ENCODE peak calls at places on chromosomes 7 and 10, in five cellular contexts. I is tibial nerve, N is uterus, B is body of pancreas, C is suprapubic skin. F is an unnamed sample.
A peak's percentile ranks its signal among the peaks of the same experiment; 100 is the strongest.

GRCh38 chr10:114990991-114991390 is 53.0 kb downstream of the TRUB1 start:
- DNase-seq in I (no peak), N (no peak), B (no peak), C (no peak), F (no peak)

GRCh38 chr7:69864283-69864682 is 266.0 kb downstream of the AUTS2 start:
- DNase-seq in I (no peak), N (no peak), B (no peak), C (no peak), F (no peak)

GRCh38 chr7:155860461-155860839 is 48.2 kb upstream of the SHH start:
- DNase-seq in I (no peak), N (no peak), B (no peak), C (peak; percentile 43), F (no peak)

GRCh38 chr7:25368599-25368998 is 140.3 kb upstream of the NPVF start:
- DNase-seq in I (no peak), N (no peak), B (no peak), C (no peak), F (no peak)

GRCh38 chr7:26035552-26035951 is 116.4 kb upstream of the NFE2L3 start:
- DNase-seq in I (no peak), N (no peak), B (no peak), C (no peak), F (no peak)

GRCh38 chr7:38448076-38448475 is 174.6 kb upstream of the TARP start:
- DNase-seq in I (no peak), N (no peak), B (no peak), C (no peak), F (no peak)

GRCh38 chr7:94632338-94633024 is 23.5 kb downstream of the SGCE start:
- DNase-seq in I (no peak), N (no peak), B (no peak), C (no peak), F (no peak)

GRCh38 chr7:69880848-69881247 is 282.6 kb downstream of the AUTS2 start:
- DNase-seq in I (no peak), N (no peak), B (no peak), C (no peak), F (no peak)

GRCh38 chr7:81294897-81295515 is 376.2 kb upstream of the SEMA3C start:
- DNase-seq in I (no peak), N (no peak), B (no peak), C (no peak), F (no peak)

GRCh38 chr10:34730726-34731125 is 84.4 kb downstream of the PARD3 start:
- DNase-seq in I (no peak), N (no peak), B (no peak), C (no peak), F (no peak)

GRCh38 chr10:22676435-22676834 is 37.9 kb downstream of the PIP4K2A start:
- DNase-seq in I (no peak), N (no peak), B (no peak), C (no peak), F (no peak)

GRCh38 chr7:132915652-132916051 is 166.2 kb downstream of the CHCHD3 start:
- DNase-seq in I (no peak), N (no peak), B (no peak), C (no peak), F (no peak)

GRCh38 chr10:89518876-89519842 is 16.2 kb downstream of the SLC16A12 start:
- DNase-seq in I (peak; percentile 67), N (peak; percentile 46), B (no peak), C (no peak), F (peak; percentile 41)

GRCh38 chr7:153832160-153832559 is 220.0 kb upstream of the DPP6 start:
- DNase-seq in I (no peak), N (no peak), B (peak; percentile 19), C (no peak), F (no peak)

GRCh38 chr7:85554294-85554877 is 367.5 kb upstream of the SEMA3D start:
- DNase-seq in I (peak; percentile 27), N (no peak), B (peak; percentile 4), C (no peak), F (no peak)

GRCh38 chr10:80530251-80530650 is 7.5 kb upstream of the SH2D4B start:
- DNase-seq in I (no peak), N (no peak), B (peak; percentile 49), C (no peak), F (no peak)

GRCh38 chr10:129963831-129964501 is at the start of gene EBF3:
- DNase-seq in I (peak; percentile 85), N (peak; percentile 73), B (peak; percentile 64), C (peak; percentile 89), F (peak; percentile 65)

GRCh38 chr10:101939273-101939635 is 95.7 kb upstream of the KCNIP2 start:
- DNase-seq in I (no peak), N (no peak), B (no peak), C (no peak), F (no peak)

GRCh38 chr10:23368816-23369640 is 24.4 kb upstream of the C10orf67 start:
- DNase-seq in I (no peak), N (no peak), B (no peak), C (no peak), F (no peak)

GRCh38 chr7:94295805-94296204 is 98.9 kb upstream of the COL1A2 start:
- DNase-seq in I (no peak), N (peak; percentile 19), B (no peak), C (no peak), F (no peak)

GRCh38 chr7:95549818-95550529 is 46.3 kb downstream of the PDK4 start:
- DNase-seq in I (peak; percentile 99), N (peak; percentile 86), B (peak; percentile 97), C (peak; percentile 97), F (peak; percentile 97)

GRCh38 chr10:34854147-34854601 is 39.1 kb upstream of the PARD3 start:
- DNase-seq in I (peak; percentile 29), N (peak; percentile 22), B (no peak), C (no peak), F (no peak)

GRCh38 chr7:70000747-70001348 is 402.6 kb downstream of the AUTS2 start:
- DNase-seq in I (no peak), N (no peak), B (no peak), C (no peak), F (no peak)

GRCh38 chr7:362416-363096 is 72.6 kb downstream of the FOXL3 start:
- DNase-seq in I (no peak), N (no peak), B (peak; percentile 57), C (no peak), F (no peak)

GRCh38 chr7:158259141-158259540 is 328.5 kb downstream of the PTPRN2 start:
- DNase-seq in I (no peak), N (no peak), B (no peak), C (no peak), F (no peak)

GRCh38 chr10:74814792-74815191 is 11.6 kb upstream of the KAT6B start:
- DNase-seq in I (no peak), N (no peak), B (no peak), C (no peak), F (no peak)

GRCh38 chr10:74816824-74817498 is 9.4 kb upstream of the KAT6B start:
- DNase-seq in I (no peak), N (no peak), B (no peak), C (no peak), F (no peak)

GRCh38 chr10:74810087-74810486 is 16.3 kb upstream of the KAT6B start:
- DNase-seq in I (no peak), N (no peak), B (no peak), C (peak; percentile 7), F (no peak)

GRCh38 chr10:74813860-74814259 is 12.5 kb upstream of the KAT6B start:
- DNase-seq in I (no peak), N (no peak), B (no peak), C (no peak), F (no peak)

DNA sequence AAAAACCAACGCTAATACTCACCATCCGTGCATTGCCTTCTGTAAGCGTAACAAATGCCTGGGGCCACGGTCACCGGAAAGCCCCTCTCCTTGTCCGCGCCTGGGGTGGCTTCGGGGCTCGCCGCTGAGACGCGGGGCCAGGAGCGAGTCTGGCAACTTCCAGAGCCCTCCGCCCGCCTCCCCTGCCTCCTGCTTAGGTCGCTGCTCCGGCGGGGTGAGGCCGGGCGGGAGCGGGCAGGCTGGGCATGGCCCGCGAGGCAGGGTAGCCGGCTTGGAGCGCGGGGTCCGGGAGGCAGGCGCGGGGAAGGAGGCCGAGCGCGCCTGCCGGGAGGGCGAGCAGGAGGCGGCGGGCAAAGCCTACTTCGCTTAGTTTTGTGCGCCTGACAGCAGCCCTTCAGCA is 13.0 kb upstream of the KAT6B start:
- DNase-seq in I (no peak), N (no peak), B (no peak), C (no peak), F (no peak)
- H3K4me3 ChIP-seq in I (no peak overlapping the region), N (no peak overlapping the region), B (no peak overlapping the region), C (no peak overlapping the region), F (no peak overlapping the region)

GRCh38 chr7:149125864-149126661 is at the start of gene ZNF425:
- DNase-seq in I (peak; percentile 78), N (peak; percentile 94), B (peak; percentile 91), C (peak; percentile 95), F (peak; percentile 80)
- TF ChIP-seq POLR2A in I (peak; percentile 91), N (peak; percentile 93), B (peak; percentile 94), C (peak; percentile 84), F (peak; percentile 84)

DNA sequence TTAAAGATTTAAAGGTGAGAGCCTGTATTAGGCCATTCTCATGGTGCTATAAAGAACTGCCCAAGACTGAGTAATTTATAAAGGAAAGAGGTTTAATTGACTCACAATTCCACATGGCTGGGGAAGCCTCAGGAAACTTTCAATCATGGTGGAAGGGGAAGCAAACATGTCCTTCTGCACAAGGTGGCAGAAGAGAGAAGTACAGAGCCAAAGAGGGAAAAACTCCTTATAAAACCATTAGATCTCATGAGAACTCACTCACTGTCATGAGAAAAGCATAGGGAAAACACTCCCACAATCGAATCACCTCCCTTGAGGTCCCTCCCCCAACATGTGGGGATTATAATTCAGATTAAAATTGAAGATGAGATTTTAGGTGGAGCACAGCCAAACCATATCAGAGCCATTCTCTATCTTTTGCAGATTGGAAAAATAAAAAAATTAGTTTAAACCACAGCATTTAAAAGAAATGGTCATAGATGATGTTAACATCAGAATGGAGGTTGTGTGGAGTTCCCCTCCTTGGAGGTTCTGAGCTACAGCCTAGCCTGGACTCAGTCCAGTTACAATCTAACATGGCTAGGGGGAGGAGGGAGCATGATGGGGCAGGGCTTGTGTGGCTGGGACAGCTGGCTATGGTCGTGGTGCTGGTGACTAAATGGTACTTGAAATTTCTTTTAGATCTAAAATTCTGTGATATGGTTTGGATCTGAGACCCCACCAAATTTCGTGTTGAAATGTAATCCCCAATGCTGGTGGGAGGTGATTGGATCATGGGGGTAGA is 33.1 kb downstream of the GSTO2 start:
- DNase-seq in I (no peak), N (no peak), B (no peak), C (no peak), F (no peak)
- TF ChIP-seq CTCF in I (no peak), N (no peak), B (no peak), C (no peak), F (no peak)

DNA sequence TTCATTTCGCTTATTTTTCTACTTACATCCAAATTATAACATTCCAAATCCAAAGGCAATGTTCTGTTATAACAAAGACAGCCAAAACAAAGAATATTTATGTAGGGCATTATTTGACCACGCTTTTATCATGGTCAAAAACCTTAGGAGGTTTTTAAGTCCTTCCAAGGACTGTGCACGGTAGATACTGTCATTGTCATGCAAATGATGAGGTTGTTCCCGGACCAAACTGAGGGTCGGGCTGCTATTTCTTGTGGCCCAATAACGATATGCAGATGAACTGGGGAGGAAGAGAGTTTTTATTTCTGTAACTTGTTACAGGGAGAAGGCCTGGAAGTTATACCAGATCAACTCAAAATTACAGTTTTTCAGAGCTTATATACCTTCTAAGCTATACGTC is 56.6 kb upstream of the STEAP4 start:
- DNase-seq in I (no peak), N (no peak), B (no peak), C (no peak), F (no peak)
- H3K4me3 ChIP-seq in I (no peak overlapping the region), N (no peak overlapping the region), B (no peak overlapping the region), C (no peak overlapping the region), F (no peak overlapping the region)

GRCh38 chr10:97573672-97574071 is 1.1 kb downstream of the ANKRD2 start:
- DNase-seq in I (no peak), N (no peak), B (no peak), C (no peak), F (no peak)
- TF ChIP-seq POLR2A in I (no peak), N (no peak), B (no peak), C (no peak), F (no peak)

F was measured in gastrocnemius medialis.